ENCODE peak calls at places on chromosomes 4 and X, in six cellular contexts. One of them, this sample, is unnamed.

GRCh38 chr4:38386654-38387188 is 277.3 kb upstream of the KLF3 start:
- DNase-seq in cerebellar cortex: no peak
- DNase-seq in NCI-H2107: peak
- DNase-seq in hepatic stellate cell: no peak
- DNase-seq in NCI-H1930: no peak
- DNase-seq in lower lobe of right lung: no peak
- DNase-seq in this sample: no peak

GRCh38 chrX:151082077-151082948 is 94.1 kb upstream of the GPR50 start:
- DNase-seq in cerebellar cortex: peak
- DNase-seq in NCI-H2107: peak
- DNase-seq in hepatic stellate cell: peak
- DNase-seq in NCI-H1930: peak
- DNase-seq in lower lobe of right lung: peak
- DNase-seq in this sample: peak

GRCh38 chr4:71322425-71322824 is 16.4 kb upstream of the SLC4A4 start:
- DNase-seq in cerebellar cortex: no peak
- DNase-seq in NCI-H2107: no peak
- DNase-seq in hepatic stellate cell: no peak
- DNase-seq in NCI-H1930: no peak
- DNase-seq in lower lobe of right lung: no peak
- DNase-seq in this sample: no peak

GRCh38 chrX:107205770-107206696 is at the start of the genes DNAAF6 and NUP62CL:
- DNase-seq in cerebellar cortex: peak
- DNase-seq in NCI-H2107: peak
- DNase-seq in hepatic stellate cell: no peak
- DNase-seq in NCI-H1930: peak
- DNase-seq in lower lobe of right lung: peak
- DNase-seq in this sample: peak

GRCh38 chr4:76950846-76951321 is 1.3 kb downstream of the SEPTIN11 start:
- DNase-seq in cerebellar cortex: no peak
- DNase-seq in NCI-H2107: no peak
- DNase-seq in hepatic stellate cell: peak
- DNase-seq in NCI-H1930: no peak
- DNase-seq in lower lobe of right lung: peak
- DNase-seq in this sample: no peak

GRCh38 chrX:38985375-38985774 is 184.1 kb downstream of the MID1IP1 start:
- DNase-seq in cerebellar cortex: no peak
- DNase-seq in NCI-H2107: no peak
- DNase-seq in hepatic stellate cell: no peak
- DNase-seq in NCI-H1930: no peak
- DNase-seq in lower lobe of right lung: no peak
- DNase-seq in this sample: no peak

GRCh38 chrX:30533261-30533660 is 44.3 kb downstream of the TASL start:
- DNase-seq in cerebellar cortex: no peak
- DNase-seq in NCI-H2107: no peak
- DNase-seq in hepatic stellate cell: no peak
- DNase-seq in NCI-H1930: no peak
- DNase-seq in lower lobe of right lung: no peak
- DNase-seq in this sample: no peak

GRCh38 chr4:3791910-3792542 is 25.8 kb downstream of the ADRA2C start:
- DNase-seq in cerebellar cortex: no peak
- DNase-seq in NCI-H2107: no peak
- DNase-seq in hepatic stellate cell: no peak
- DNase-seq in NCI-H1930: no peak
- DNase-seq in lower lobe of right lung: peak
- DNase-seq in this sample: peak

GRCh38 chr4:173794662-173795061 is 264.6 kb upstream of the HAND2 start:
- DNase-seq in cerebellar cortex: no peak
- DNase-seq in NCI-H2107: no peak
- DNase-seq in hepatic stellate cell: peak
- DNase-seq in NCI-H1930: no peak
- DNase-seq in lower lobe of right lung: no peak
- DNase-seq in this sample: no peak

GRCh38 chr4:23768541-23768940 is 121.3 kb downstream of the PPARGC1A start:
- DNase-seq in cerebellar cortex: no peak
- DNase-seq in NCI-H2107: no peak
- DNase-seq in hepatic stellate cell: no peak
- DNase-seq in NCI-H1930: no peak
- DNase-seq in lower lobe of right lung: no peak
- DNase-seq in this sample: no peak

GRCh38 chr4:2790583-2791517 is 2.0 kb upstream of the SH3BP2 start:
- DNase-seq in cerebellar cortex: no peak
- DNase-seq in NCI-H2107: no peak
- DNase-seq in hepatic stellate cell: no peak
- DNase-seq in NCI-H1930: no peak
- DNase-seq in lower lobe of right lung: peak
- DNase-seq in this sample: peak

GRCh38 chrX:115895678-115896329 is 274.7 kb upstream of the AGTR2 start:
- DNase-seq in cerebellar cortex: no peak
- DNase-seq in NCI-H2107: no peak
- DNase-seq in hepatic stellate cell: no peak
- DNase-seq in NCI-H1930: no peak
- DNase-seq in lower lobe of right lung: no peak
- DNase-seq in this sample: no peak

GRCh38 chr4:1600811-1601532 is 83.1 kb downstream of the FAM53A start:
- DNase-seq in cerebellar cortex: no peak
- DNase-seq in NCI-H2107: no peak
- DNase-seq in hepatic stellate cell: no peak
- DNase-seq in NCI-H1930: no peak
- DNase-seq in lower lobe of right lung: peak
- DNase-seq in this sample: peak

GRCh38 chrX:48892896-48893295 is 4.7 kb downstream of the TIMM17B start:
- DNase-seq in cerebellar cortex: no peak
- DNase-seq in NCI-H2107: no peak
- DNase-seq in hepatic stellate cell: no peak
- DNase-seq in NCI-H1930: no peak
- DNase-seq in lower lobe of right lung: no peak
- DNase-seq in this sample: no peak

GRCh38 chr4:7761720-7762119 is 177.9 kb downstream of the AFAP1 start:
- DNase-seq in cerebellar cortex: peak
- DNase-seq in NCI-H2107: no peak
- DNase-seq in hepatic stellate cell: peak
- DNase-seq in NCI-H1930: no peak
- DNase-seq in lower lobe of right lung: peak
- DNase-seq in this sample: peak

GRCh38 chr4:172791841-172792240 is 376.8 kb upstream of the GALNT7 start:
- DNase-seq in cerebellar cortex: no peak
- DNase-seq in NCI-H2107: no peak
- DNase-seq in hepatic stellate cell: no peak
- DNase-seq in NCI-H1930: no peak
- DNase-seq in lower lobe of right lung: no peak
- DNase-seq in this sample: no peak

GRCh38 chr4:123256006-123256405 is 140.6 kb upstream of the SPRY1 start:
- DNase-seq in cerebellar cortex: no peak
- DNase-seq in NCI-H2107: no peak
- DNase-seq in hepatic stellate cell: no peak
- DNase-seq in NCI-H1930: no peak
- DNase-seq in lower lobe of right lung: no peak
- DNase-seq in this sample: no peak

GRCh38 chrX:49754238-49754857 is 58.6 kb upstream of the PAGE1 start:
- DNase-seq in cerebellar cortex: peak
- DNase-seq in NCI-H2107: peak
- DNase-seq in hepatic stellate cell: peak
- DNase-seq in NCI-H1930: no peak
- DNase-seq in lower lobe of right lung: peak
- DNase-seq in this sample: no peak

GRCh38 chr4:67546971-67547370 is 1.7 kb upstream of the CENPC start:
- DNase-seq in cerebellar cortex: peak
- DNase-seq in NCI-H2107: no peak
- DNase-seq in hepatic stellate cell: no peak
- DNase-seq in NCI-H1930: no peak
- DNase-seq in lower lobe of right lung: no peak
- DNase-seq in this sample: no peak

GRCh38 chrX:116667760-116668159 is 205.0 kb upstream of the CT83 start:
- DNase-seq in cerebellar cortex: no peak
- DNase-seq in NCI-H2107: no peak
- DNase-seq in hepatic stellate cell: no peak
- DNase-seq in NCI-H1930: no peak
- DNase-seq in lower lobe of right lung: no peak
- DNase-seq in this sample: no peak

GRCh38 chrX:38342853-38343778 is 9.3 kb upstream of the OTC start:
- DNase-seq in cerebellar cortex: no peak
- DNase-seq in NCI-H2107: no peak
- DNase-seq in hepatic stellate cell: no peak
- DNase-seq in NCI-H1930: no peak
- DNase-seq in lower lobe of right lung: no peak
- DNase-seq in this sample: peak

GRCh38 chr4:18953613-18954012 is 932.1 kb upstream of the LCORL start:
- DNase-seq in cerebellar cortex: no peak
- DNase-seq in NCI-H2107: no peak
- DNase-seq in hepatic stellate cell: no peak
- DNase-seq in NCI-H1930: no peak
- DNase-seq in lower lobe of right lung: no peak
- DNase-seq in this sample: no peak

GRCh38 chrX:133741303-133741702 is 244.1 kb downstream of the GPC3 start:
- DNase-seq in cerebellar cortex: no peak
- DNase-seq in NCI-H2107: no peak
- DNase-seq in hepatic stellate cell: no peak
- DNase-seq in NCI-H1930: no peak
- DNase-seq in lower lobe of right lung: no peak
- DNase-seq in this sample: no peak

GRCh38 chr4:8159522-8160232 is 1.1 kb upstream of the ABLIM2 start:
- DNase-seq in cerebellar cortex: peak
- DNase-seq in NCI-H2107: no peak
- DNase-seq in hepatic stellate cell: no peak
- DNase-seq in NCI-H1930: no peak
- DNase-seq in lower lobe of right lung: peak
- DNase-seq in this sample: no peak